ENCODE peak calls at places on chromosomes 13 and 19, in four cellular contexts. S, F, N and P are unnamed samples.

GRCh38 chr13:73303858-73304257 is 245.1 kb downstream of the KLF5 start:
- DNase-seq in S (no peak), F (no peak), N (no peak), P (no peak)

GRCh38 chr19:4086336-4086953 is 19.7 kb upstream of the ZBTB7A start:
- DNase-seq in S (no peak), F (no peak), N (no peak), P (no peak)

GRCh38 chr13:79782541-79783216 is 301.7 kb downstream of the NDFIP2 start:
- DNase-seq in S (peak), F (no peak), N (no peak), P (peak)

GRCh38 chr13:61414686-61415664 is 674 bp downstream of the PCDH20 start:
- DNase-seq in S (no peak), F (peak), N (no peak), P (peak)

GRCh38 chr19:54035215-54036178 is 28.2 kb downstream of the VSTM1 start:
- DNase-seq in S (no peak), F (no peak), N (no peak), P (no peak)

GRCh38 chr19:35549174-35549788 is 3.9 kb downstream of the TMEM147 start:
- DNase-seq in S (no peak), F (peak), N (no peak), P (no peak)

GRCh38 chr13:110199046-110199831 is 107.7 kb downstream of the COL4A1 start:
- DNase-seq in S (no peak), F (no peak), N (no peak), P (no peak)

GRCh38 chr19:46412983-46413261 is 442 bp downstream of the CCDC8 start:
- DNase-seq in S (no peak), F (no peak), N (no peak), P (no peak)

GRCh38 chr13:38348890-38349289 is 761 bp upstream of the UFM1 start:
- DNase-seq in S (no peak), F (no peak), N (no peak), P (no peak)

GRCh38 chr13:41352935-41353801 is 42.1 kb downstream of the NAA16 start:
- DNase-seq in S (no peak), F (no peak), N (no peak), P (peak)

GRCh38 chr19:16247353-16248182 is 49.9 kb downstream of the AP1M1 start:
- DNase-seq in S (peak), F (peak), N (peak), P (peak)

GRCh38 chr13:42875448-42876269 is 94.3 kb downstream of the FAM216B start:
- DNase-seq in S (no peak), F (no peak), N (no peak), P (no peak)

GRCh38 chr13:107669356-107669755 is 546.0 kb downstream of the LIG4 start:
- DNase-seq in S (no peak), F (no peak), N (no peak), P (no peak)

GRCh38 chr19:49817964-49818690 is at the start of gene MED25:
- DNase-seq in S (peak), F (peak), N (peak), P (peak)
- TF ChIP-seq CTCF in S (peak), F (peak), N (peak), P (no peak)

GRCh38 chr19:57583104-57583520 is 833 bp upstream of the ZIK1 start:
- DNase-seq in S (no peak), F (no peak), N (no peak), P (no peak)

GRCh38 chr19:57576661-57577060 is 2.0 kb downstream of the ZNF416 start:
- DNase-seq in S (no peak), F (no peak), N (no peak), P (no peak)

GRCh38 chr19:57583521-57584416 is at the start of gene ZIK1:
- DNase-seq in S (peak), F (peak), N (peak), P (peak)

DNA sequence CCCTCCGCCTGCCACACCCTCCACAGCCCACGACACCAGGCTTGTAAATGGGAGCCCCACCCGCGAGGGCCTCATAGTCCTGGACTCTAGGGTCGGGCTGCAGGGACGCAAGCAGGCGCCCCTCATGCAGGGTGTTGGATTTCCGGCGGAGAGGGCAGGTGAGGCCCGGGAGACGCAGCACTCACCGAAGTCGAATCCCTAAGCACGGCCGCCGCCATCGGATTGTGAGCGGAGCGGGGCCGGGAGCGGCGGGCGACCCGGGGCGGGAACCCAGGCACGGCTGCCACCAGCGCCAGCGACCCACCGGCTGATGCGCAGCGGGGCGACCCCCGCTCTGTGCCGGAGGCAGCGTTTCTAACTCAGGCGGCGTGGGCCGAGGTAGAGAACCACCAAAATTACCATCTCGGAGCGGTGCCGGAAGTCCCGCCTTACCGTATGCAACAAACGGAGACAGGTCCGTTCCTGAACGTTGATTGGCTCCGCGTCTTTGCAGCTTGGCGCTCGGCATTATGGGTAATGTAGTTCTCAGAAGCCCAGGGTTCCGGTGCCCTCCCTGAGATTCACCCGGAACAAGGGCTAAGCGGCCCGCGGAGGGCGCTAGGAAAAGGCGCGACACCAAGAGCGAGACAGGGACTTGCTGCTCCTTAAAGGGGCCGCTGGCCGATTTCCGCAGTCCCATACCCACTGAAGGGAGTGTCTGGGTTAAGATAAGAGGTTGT is at the start of gene ZNF416:
- DNase-seq in S (peak), F (peak), N (peak), P (peak)
- TF ChIP-seq CTCF in S (peak), F (no peak), N (no peak), P (no peak)

GRCh38 chr19:1279782-1280341 is 4.5 kb downstream of the FAM174C start:
- DNase-seq in S (peak), F (peak), N (peak), P (peak)
- TF ChIP-seq CTCF in S (peak), F (peak), N (peak), P (peak)

DNA sequence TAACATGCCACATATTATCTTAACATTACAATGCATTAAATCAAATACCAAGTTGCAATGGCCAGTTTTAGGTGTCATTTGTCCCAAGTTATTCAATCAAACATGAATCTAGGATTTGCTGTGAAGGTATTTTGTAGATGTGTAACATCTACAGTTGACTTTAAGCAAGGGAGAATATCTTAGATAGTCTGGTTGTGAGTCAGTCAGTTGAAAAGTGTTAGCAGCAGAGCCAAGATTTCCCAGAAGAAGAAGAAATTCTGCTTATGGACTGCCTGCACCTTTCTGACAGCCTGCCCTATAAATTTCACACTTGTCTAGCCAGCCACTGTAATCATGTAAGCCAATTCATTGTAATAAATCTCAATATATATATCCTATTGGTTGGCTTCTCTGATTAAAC is 41.3 kb upstream of the INTS6 start:
- DNase-seq in S (no peak), F (no peak), N (no peak), P (no peak)
- TF ChIP-seq CTCF in S (no peak), F (no peak), N (no peak), P (no peak)

GRCh38 chr19:17762505-17763229 is 11.4 kb downstream of the FCHO1 start:
- DNase-seq in S (no peak), F (no peak), N (peak), P (no peak)

GRCh38 chr19:17767559-17767958 is 16.3 kb downstream of the FCHO1 start:
- DNase-seq in S (no peak), F (no peak), N (no peak), P (no peak)

GRCh38 chr19:17766543-17767131 is 15.4 kb downstream of the FCHO1 start:
- DNase-seq in S (peak), F (peak), N (peak), P (peak)

GRCh38 chr19:17764348-17764747 is 13.1 kb downstream of the FCHO1 start:
- DNase-seq in S (no peak), F (no peak), N (no peak), P (no peak)

GRCh38 chr19:17765069-17765618 is 13.9 kb downstream of the FCHO1 start:
- DNase-seq in S (peak), F (no peak), N (peak), P (peak)
- TF ChIP-seq CTCF in S (no peak), F (no peak), N (no peak), P (no peak)